ENCODE peak calls at places on chromosomes 13 and 19, in eight cellular contexts. T, Z, Q, E, F, M, H and X are unnamed samples.

GRCh38 chr19:41887711-41888382 is 4.9 kb downstream of the ARHGEF1 start:
- DNase-seq in T (peak; percentile 15), Z (no peak), Q (no peak), E (peak; percentile 62), F (no peak), M (peak; percentile 89), H (no peak), X (no peak)

GRCh38 chr13:113907637-113908617 is 44.1 kb upstream of the GAS6 start:
- DNase-seq in T (peak; percentile 59), Z (peak; percentile 82), Q (no peak), E (peak; percentile 44), F (no peak), M (no peak), H (peak; percentile 64), X (peak; percentile 77)

GRCh38 chr19:46192990-46193650 is 36.4 kb upstream of the IGFL1 start:
- DNase-seq in T (peak; percentile 48), Z (peak; percentile 38), Q (peak; percentile 62), E (peak; percentile 83), F (no peak), M (no peak), H (peak; percentile 27), X (no peak)

GRCh38 chr13:105202384-105202783 is 1333.1 kb downstream of the EFNB2 start:
- DNase-seq in T (no peak), Z (peak; percentile 4), Q (peak; percentile 18), E (peak; percentile 66), F (peak; percentile 56), M (no peak), H (no peak), X (no peak)

GRCh38 chr19:10962863-10963262 is 2.0 kb downstream of the SMARCA4 start:
- DNase-seq in T (no peak), Z (no peak), Q (no peak), E (no peak), F (no peak), M (no peak), H (no peak), X (no peak)

GRCh38 chr19:45496349-45496953 is 396 bp downstream of the RTN2 start:
- DNase-seq in T (no peak), Z (no peak), Q (peak; percentile 48), E (peak; percentile 63), F (peak; percentile 90), M (peak; percentile 75), H (no peak), X (no peak)

GRCh38 chr19:23346696-23347095 is 48.6 kb downstream of the ZNF91 start:
- DNase-seq in T (no peak), Z (no peak), Q (no peak), E (no peak), F (no peak), M (no peak), H (no peak), X (no peak)

GRCh38 chr13:47252627-47253026 is 355.8 kb upstream of the HTR2A start:
- DNase-seq in T (no peak), Z (peak; percentile 62), Q (no peak), E (peak; percentile 38), F (no peak), M (no peak), H (no peak), X (no peak)

GRCh38 chr13:20161275-20161950 is 561 bp upstream of the GJA3 start:
- DNase-seq in T (no peak), Z (no peak), Q (no peak), E (peak; percentile 47), F (peak; percentile 53), M (no peak), H (no peak), X (no peak)

GRCh38 chr19:44592451-44592890 is 20.9 kb upstream of the IGSF23 start:
- DNase-seq in T (no peak), Z (no peak), Q (no peak), E (peak; percentile 23), F (no peak), M (no peak), H (no peak), X (no peak)

GRCh38 chr13:47188802-47189201 is 291.9 kb upstream of the HTR2A start:
- DNase-seq in T (peak; percentile 39), Z (peak; percentile 85), Q (no peak), E (peak; percentile 96), F (no peak), M (no peak), H (peak; percentile 63), X (peak; percentile 36)

GRCh38 chr19:49766007-49766937 is 529 bp upstream of the AP2A1 start:
- DNase-seq in T (peak; percentile 100), Z (peak; percentile 100), Q (peak; percentile 99), E (peak; percentile 100), F (peak; percentile 100), M (peak; percentile 100), H (peak; percentile 100), X (peak; percentile 100)
- TF ChIP-seq CTCF in T (no peak), Z (no peak), Q (no peak), E (no peak), F (no peak), M (no peak), H (no peak), X (no peak)

DNA sequence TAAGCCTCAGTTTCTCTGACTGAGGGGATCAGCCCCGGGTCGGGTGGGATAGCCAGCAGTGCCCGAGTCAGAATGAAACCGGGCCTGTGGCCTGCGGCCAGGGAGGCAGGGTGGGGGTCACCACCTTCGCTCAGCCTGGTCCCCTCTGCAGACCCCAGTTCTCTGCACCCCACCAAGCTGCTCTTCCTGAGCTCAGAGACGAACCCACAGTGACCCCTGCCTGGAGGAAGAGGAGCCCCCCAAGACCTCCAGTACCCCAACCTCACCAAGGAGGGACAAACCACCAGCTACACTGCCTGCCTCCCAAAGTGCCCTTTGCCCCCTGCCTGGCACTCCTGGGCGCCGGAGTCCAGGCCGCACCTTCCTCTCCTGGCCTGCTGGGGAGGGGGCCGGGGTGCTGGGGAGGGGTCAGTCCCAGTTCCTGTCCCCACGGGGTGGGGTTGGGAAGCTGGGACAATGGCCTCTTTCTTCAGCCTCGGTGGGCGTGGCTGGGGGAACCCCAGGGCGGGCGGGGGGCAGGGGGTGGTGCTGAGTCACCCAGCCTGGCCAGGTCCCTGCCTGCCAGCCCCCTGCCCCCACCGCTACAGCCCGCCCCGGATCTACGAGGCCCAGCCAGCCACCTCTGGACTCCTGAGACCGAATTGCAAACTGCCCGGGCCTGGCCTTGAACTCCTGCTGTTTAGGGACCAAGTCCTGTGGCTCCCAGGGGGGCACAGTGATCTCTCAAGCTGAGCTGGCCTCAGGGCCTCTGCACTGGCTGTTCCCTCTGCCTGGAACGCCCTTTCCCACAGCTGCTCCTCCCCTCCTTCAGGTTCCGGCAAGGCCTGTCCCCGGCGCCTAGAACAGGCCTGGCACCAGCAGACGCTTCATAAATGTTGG is 14.3 kb downstream of the ZBTB7A start:
- DNase-seq in T (no peak), Z (peak; percentile 47), Q (peak; percentile 13), E (peak; percentile 51), F (no peak), M (no peak), H (no peak), X (no peak)
- H3K4me3 ChIP-seq in T (no peak overlapping the region), Z (no peak overlapping the region), Q (no peak overlapping the region), E (no peak overlapping the region), F (no peak overlapping the region), M (no peak overlapping the region), H (no peak overlapping the region), X (no peak overlapping the region)

GRCh38 chr19:4375164-4375619 is 25.2 kb downstream of the SH3GL1 start:
- DNase-seq in T (no peak), Z (no peak), Q (peak; percentile 74), E (peak; percentile 51), F (no peak), M (no peak), H (no peak), X (no peak)

GRCh38 chr19:4374451-4375163 is 25.7 kb downstream of the SH3GL1 start:
- DNase-seq in T (peak; percentile 65), Z (peak; percentile 92), Q (peak; percentile 61), E (peak; percentile 99), F (no peak), M (no peak), H (peak; percentile 44), X (no peak)

GRCh38 chr19:4376245-4376990 is 23.9 kb downstream of the SH3GL1 start:
- DNase-seq in T (no peak), Z (no peak), Q (no peak), E (no peak), F (no peak), M (no peak), H (no peak), X (no peak)

GRCh38 chr19:4376991-4377781 is 23.2 kb downstream of the SH3GL1 start:
- DNase-seq in T (no peak), Z (no peak), Q (no peak), E (peak; percentile 65), F (no peak), M (no peak), H (no peak), X (no peak)

GRCh38 chr19:4375620-4376228 is 24.6 kb downstream of the SH3GL1 start:
- DNase-seq in T (no peak), Z (peak; percentile 87), Q (peak; percentile 81), E (peak; percentile 92), F (peak; percentile 74), M (no peak), H (peak; percentile 49), X (no peak)
- TF ChIP-seq CTCF in T (peak; percentile 56), Z (peak; percentile 68), Q (peak; percentile 63), E (peak; percentile 58), F (peak; percentile 57), M (no peak), H (peak; percentile 62), X (peak; percentile 73)

GRCh38 chr19:3687393-3687773 is 12.9 kb downstream of the PIP5K1C start:
- DNase-seq in T (no peak), Z (no peak), Q (no peak), E (no peak), F (no peak), M (no peak), H (no peak), X (no peak)

GRCh38 chr19:3691372-3691716 is 8.9 kb downstream of the PIP5K1C start:
- DNase-seq in T (no peak), Z (no peak), Q (no peak), E (no peak), F (no peak), M (no peak), H (no peak), X (no peak)

GRCh38 chr19:3684817-3685410 is 15.4 kb downstream of the PIP5K1C start:
- DNase-seq in T (no peak), Z (no peak), Q (no peak), E (no peak), F (no peak), M (no peak), H (no peak), X (no peak)

GRCh38 chr19:3690551-3691371 is 9.5 kb downstream of the PIP5K1C start:
- DNase-seq in T (no peak), Z (no peak), Q (no peak), E (no peak), F (no peak), M (no peak), H (no peak), X (no peak)

DNA sequence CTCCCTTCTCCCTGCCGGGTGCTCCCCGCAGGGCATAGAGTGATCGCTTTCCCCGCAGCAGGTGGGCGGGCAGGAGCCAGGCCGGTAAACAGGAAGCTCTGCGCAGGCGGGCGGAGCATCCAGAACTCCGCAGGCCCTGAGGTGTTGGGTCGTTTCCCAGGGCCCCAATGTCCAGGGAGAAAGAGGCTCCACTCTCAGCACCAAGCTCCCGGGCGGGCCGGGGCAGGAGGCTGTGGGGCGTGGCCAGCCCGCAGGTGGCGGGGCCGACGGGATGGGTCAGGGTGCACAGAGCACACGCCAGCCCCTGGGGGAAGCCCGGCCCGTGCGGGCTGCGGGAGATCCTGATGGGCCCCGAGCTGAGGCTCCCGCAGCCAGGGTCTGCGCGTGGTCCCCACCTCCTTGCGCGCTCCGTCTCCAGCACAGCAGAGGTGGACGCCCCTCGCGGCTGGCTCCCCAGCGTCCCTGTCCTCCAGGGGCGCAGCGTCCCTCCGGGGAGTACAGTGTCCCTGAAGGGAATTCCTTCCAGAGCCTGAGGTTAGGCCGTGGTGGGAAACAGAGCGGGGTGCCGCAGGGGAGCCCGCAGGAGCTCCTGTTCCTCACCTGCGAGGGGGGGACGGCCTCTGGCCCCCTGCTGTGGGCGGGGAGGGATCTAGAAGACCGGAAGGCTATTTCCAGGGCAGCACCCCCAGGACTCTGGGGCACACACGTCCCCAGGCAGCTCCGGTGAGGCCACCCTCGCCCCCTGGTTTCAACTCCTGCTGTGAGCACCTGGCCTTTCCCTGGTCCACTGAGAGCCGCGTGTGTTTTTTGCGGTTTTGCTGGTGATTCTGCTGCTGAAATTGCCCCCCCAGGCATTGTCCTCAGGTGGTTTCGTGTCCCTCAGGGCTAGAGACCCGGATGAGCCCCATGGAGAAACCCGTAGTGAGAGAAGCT is 12.2 kb downstream of the PIP5K1C start:
- DNase-seq in T (no peak), Z (no peak), Q (no peak), E (no peak), F (peak; percentile 47), M (no peak), H (no peak), X (no peak)
- H3K4me3 ChIP-seq in T (no peak overlapping the region), Z (no peak overlapping the region), Q (no peak overlapping the region), E (no peak overlapping the region), F (peak overlapping the region; percentile 29), M (no peak overlapping the region), H (no peak overlapping the region), X (no peak overlapping the region)